ENCODE peak calls at places on chromosomes 13 and 19, in seven cellular contexts. R is body of pancreas; T is CD4-positive, alpha-beta T cell; F is ascending aorta; S is AG09309; J is adrenal gland; H is BE2C. G is an unnamed sample.

GRCh38 chr13:104460553-104460952 is 1394.3 kb upstream of the SLC10A2 start:
- DNase-seq in R (no peak), T (no peak), F (no peak), S (no peak), J (no peak), H (no peak), G (no peak)

GRCh38 chr13:110390572-110390971 is 83.5 kb downstream of the COL4A2 start:
- DNase-seq in R (no peak), T (no peak), F (no peak), S (no peak), J (no peak), H (no peak), G (no peak)

GRCh38 chr13:113883921-113884804 is 20.3 kb upstream of the GAS6 start:
- DNase-seq in R (no peak), T (no peak), F (no peak), S (no peak), J (no peak), H (no peak), G (no peak)

GRCh38 chr13:113915012-113915763 is 51.3 kb upstream of the GAS6 start:
- DNase-seq in R (no peak), T (no peak), F (peak), S (no peak), J (no peak), H (no peak), G (no peak)

GRCh38 chr13:99660101-99660500 is 158.8 kb downstream of the TM9SF2 start:
- DNase-seq in R (no peak), T (no peak), F (no peak), S (no peak), J (no peak), H (no peak), G (no peak)

GRCh38 chr13:41694902-41695301 is 237.6 kb downstream of the RGCC start:
- DNase-seq in R (peak), T (no peak), F (peak), S (peak), J (peak), H (no peak), G (no peak)

GRCh38 chr13:39499580-39499979 is 103.4 kb downstream of the LHFPL6 start:
- DNase-seq in R (no peak), T (no peak), F (no peak), S (no peak), J (no peak), H (no peak), G (no peak)

GRCh38 chr19:34502582-34503545 is 21.3 kb downstream of the WTIP start:
- DNase-seq in R (no peak), T (no peak), F (peak), S (no peak), J (no peak), H (no peak), G (no peak)

GRCh38 chr13:91576590-91576989 is 178.2 kb downstream of the GPC5 start:
- DNase-seq in R (no peak), T (no peak), F (no peak), S (no peak), J (no peak), H (peak), G (no peak)

GRCh38 chr19:801861-802496 is 4.7 kb downstream of the PTBP1 start:
- DNase-seq in R (no peak), T (no peak), F (no peak), S (no peak), J (peak), H (no peak), G (no peak)

GRCh38 chr13:100235311-100235901 is 146.5 kb downstream of the PCCA start:
- DNase-seq in R (no peak), T (no peak), F (no peak), S (peak), J (no peak), H (peak), G (no peak)

GRCh38 chr19:16359964-16360363 is 35.3 kb downstream of the KLF2 start:
- DNase-seq in R (no peak), T (no peak), F (no peak), S (no peak), J (no peak), H (no peak), G (no peak)

GRCh38 chr13:49071341-49071937 is 95.7 kb downstream of the FNDC3A start:
- DNase-seq in R (no peak), T (no peak), F (no peak), S (no peak), J (no peak), H (no peak), G (no peak)

GRCh38 chr13:100506154-100506553 is 82.4 kb downstream of the GGACT start:
- DNase-seq in R (no peak), T (no peak), F (no peak), S (no peak), J (no peak), H (no peak), G (no peak)

GRCh38 chr19:46466536-46467199 is 4.7 kb downstream of the PNMA8A start:
- DNase-seq in R (no peak), T (no peak), F (peak), S (no peak), J (peak), H (no peak), G (no peak)

GRCh38 chr19:35009424-35010415 is 9.6 kb downstream of the GRAMD1A start:
- DNase-seq in R (no peak), T (no peak), F (no peak), S (no peak), J (no peak), H (no peak), G (no peak)

GRCh38 chr19:16380943-16381755 is 56.5 kb downstream of the KLF2 start:
- DNase-seq in R (peak), T (no peak), F (no peak), S (no peak), J (no peak), H (no peak), G (no peak)

GRCh38 chr13:99464441-99464949 is 36.8 kb upstream of the TM9SF2 start:
- DNase-seq in R (no peak), T (no peak), F (no peak), S (peak), J (no peak), H (no peak), G (no peak)

GRCh38 chr13:71906438-71906837 is 39.4 kb upstream of the DACH1 start:
- DNase-seq in R (no peak), T (no peak), F (no peak), S (no peak), J (no peak), H (no peak), G (no peak)

DNA sequence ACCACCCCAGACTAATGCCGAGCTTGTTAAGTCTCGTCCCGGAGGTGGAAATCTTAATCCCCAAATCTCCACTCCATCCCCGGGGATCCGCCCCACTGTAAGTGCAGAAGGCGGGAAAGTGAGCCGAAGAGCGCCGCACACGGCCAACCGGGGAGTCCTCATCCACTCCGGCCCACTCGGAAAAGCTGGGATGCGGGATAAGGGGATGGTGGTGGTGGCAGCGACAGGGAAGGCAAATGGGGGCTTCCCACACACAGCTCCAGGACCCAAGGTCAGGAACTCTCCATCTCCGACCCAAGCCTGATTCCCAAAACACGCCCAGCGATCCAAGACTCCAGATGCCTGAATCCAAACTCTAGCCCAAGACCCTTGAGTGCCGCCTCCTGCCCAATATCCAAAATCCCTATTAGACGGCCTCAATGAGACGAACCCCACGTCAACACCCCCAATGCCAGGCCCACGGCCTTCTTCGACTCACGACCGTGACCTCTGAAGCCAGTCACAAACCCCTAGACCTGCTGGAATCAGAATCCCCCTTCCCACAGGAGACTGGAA is 481 bp downstream of the FBL start:
- DNase-seq in R (no peak), T (no peak), F (no peak), S (no peak), J (no peak), H (peak), G (no peak)
- TF ChIP-seq CTCF in R (no peak), T (no peak), F (no peak), S (no peak), J (no peak), H (no peak), G (no peak)

DNA sequence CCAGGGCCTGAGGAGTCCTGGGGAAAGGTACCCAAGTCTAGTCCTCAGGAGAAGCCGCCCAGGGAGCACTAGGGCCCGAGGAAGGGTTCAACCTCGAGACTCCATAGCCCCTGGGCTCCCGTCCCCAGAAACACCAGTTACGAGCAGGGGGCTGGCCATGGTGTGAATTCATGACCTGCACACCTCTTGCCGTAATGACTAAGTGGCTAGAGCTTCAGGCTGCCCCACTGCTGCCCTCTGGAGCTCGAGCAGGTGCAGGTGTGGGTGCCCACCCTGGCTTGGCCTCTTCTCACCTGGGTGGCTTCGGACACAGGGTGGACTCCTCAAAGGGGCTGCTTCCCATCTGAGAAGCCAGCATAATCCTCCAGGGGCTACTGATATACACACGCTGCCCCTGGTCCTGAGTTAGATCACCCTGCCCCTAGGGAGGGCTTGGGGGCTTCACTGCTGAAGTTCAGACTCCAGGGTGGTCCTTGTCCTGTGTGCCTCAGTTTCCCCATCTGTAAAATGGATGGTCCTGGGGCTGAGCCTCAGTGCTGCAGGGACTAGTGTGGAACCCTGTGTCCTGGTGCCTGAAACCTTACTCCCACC is 13.6 kb downstream of the SPC24 start:
- DNase-seq in R (peak), T (no peak), F (no peak), S (no peak), J (no peak), H (no peak), G (no peak)
- TF ChIP-seq CTCF in R (no peak), T (no peak), F (no peak), S (no peak), J (no peak), H (peak), G (no peak)

GRCh38 chr13:107203146-107203847 is 635.4 kb upstream of the ARGLU1 start:
- DNase-seq in R (no peak), T (no peak), F (no peak), S (no peak), J (no peak), H (peak), G (no peak)
- TF ChIP-seq CTCF in R (no peak), T (no peak), F (no peak), S (peak), J (no peak), H (peak), G (no peak)

DNA sequence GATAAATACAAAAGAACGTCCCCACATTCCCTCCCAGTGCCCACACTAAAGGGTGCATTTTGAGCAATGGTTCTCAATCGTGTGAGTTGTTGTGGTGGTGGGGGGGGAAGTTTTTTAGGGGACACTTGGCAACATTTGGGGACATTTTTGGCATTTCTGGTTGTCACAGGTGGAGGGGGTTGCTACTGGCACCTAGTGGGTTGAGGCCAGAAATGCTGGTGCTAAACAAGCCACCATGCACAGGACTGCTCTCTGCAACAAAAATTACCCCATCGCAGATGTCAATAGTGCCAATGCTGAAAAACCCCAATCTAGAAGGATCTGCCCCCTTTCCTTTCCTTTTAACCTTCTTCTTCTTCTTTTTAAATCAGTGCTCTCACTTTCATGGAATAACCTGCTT is 453.3 kb downstream of the TSHZ3 start:
- DNase-seq in R (no peak), T (no peak), F (no peak), S (no peak), J (no peak), H (no peak), G (no peak)
- TF ChIP-seq CTCF in R (no peak), T (no peak), F (no peak), S (no peak), J (no peak), H (no peak), G (no peak)

DNA sequence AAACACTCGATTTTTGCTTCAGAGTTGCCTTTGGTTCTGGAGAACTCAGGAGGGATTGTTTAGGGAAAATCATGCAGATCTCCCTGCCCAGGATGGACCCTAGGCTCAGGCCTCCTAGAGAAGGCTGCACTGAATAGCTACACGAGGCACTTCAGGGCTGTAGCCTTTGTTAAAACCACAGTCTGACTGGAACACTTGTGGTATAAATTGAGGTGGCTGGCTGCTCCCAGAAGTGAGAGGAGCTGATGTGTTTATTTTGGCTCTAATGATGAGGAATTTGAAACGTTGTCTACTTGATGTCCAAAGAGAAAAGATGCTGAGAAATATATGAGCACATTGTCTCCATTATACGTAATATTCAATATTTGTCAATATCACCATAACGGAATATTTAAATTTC is 762.1 kb upstream of the ARGLU1 start:
- DNase-seq in R (no peak), T (no peak), F (no peak), S (no peak), J (no peak), H (no peak), G (no peak)
- TF ChIP-seq CTCF in R (no peak), T (no peak), F (no peak), S (no peak), J (no peak), H (no peak), G (no peak)

GRCh38 chr19:10074153-10074552 is 12.0 kb upstream of the SHFL start:
- DNase-seq in R (no peak), T (peak), F (no peak), S (no peak), J (no peak), H (peak), G (no peak)
- TF ChIP-seq CTCF in R (no peak), T (peak), F (no peak), S (peak), J (peak), H (peak), G (peak)

GRCh38 chr19:58578430-58578925 is 5.3 kb upstream of the MZF1 start:
- DNase-seq in R (no peak), T (no peak), F (peak), S (no peak), J (peak), H (no peak), G (peak)

GRCh38 chr19:58577581-58578429 is 4.7 kb upstream of the MZF1 start:
- DNase-seq in R (no peak), T (no peak), F (peak), S (no peak), J (peak), H (no peak), G (peak)

GRCh38 chr19:58572818-58573657 is at the start of gene MZF1:
- DNase-seq in R (peak), T (peak), F (peak), S (peak), J (peak), H (peak), G (peak)

GRCh38 chr19:58573658-58574164 is 576 bp upstream of the MZF1 start:
- DNase-seq in R (no peak), T (no peak), F (no peak), S (no peak), J (no peak), H (no peak), G (no peak)

GRCh38 chr19:58575183-58576041 is 2.3 kb upstream of the MZF1 start:
- DNase-seq in R (peak), T (peak), F (peak), S (peak), J (peak), H (peak), G (peak)
- TF ChIP-seq CTCF in R (no peak), T (no peak), F (no peak), S (no peak), J (peak), H (no peak), G (no peak)

GRCh38 chr19:58349590-58349989 is 3.7 kb downstream of the A1BG start:
- DNase-seq in R (no peak), T (no peak), F (no peak), S (no peak), J (no peak), H (no peak), G (no peak)

GRCh38 chr19:58350001-58350801 is 3.1 kb downstream of the A1BG start:
- DNase-seq in R (no peak), T (no peak), F (no peak), S (no peak), J (no peak), H (no peak), G (no peak)

GRCh38 chr19:58351558-58351878 is 1.8 kb downstream of the A1BG start:
- DNase-seq in R (no peak), T (no peak), F (no peak), S (no peak), J (no peak), H (no peak), G (no peak)

GRCh38 chr19:58351996-58352755 is 1.1 kb downstream of the A1BG start:
- DNase-seq in R (no peak), T (no peak), F (no peak), S (no peak), J (no peak), H (no peak), G (no peak)

GRCh38 chr19:58350871-58351557 is 2.3 kb downstream of the A1BG start:
- DNase-seq in R (no peak), T (no peak), F (no peak), S (no peak), J (no peak), H (no peak), G (no peak)
- TF ChIP-seq CTCF in R (no peak), T (no peak), F (no peak), S (no peak), J (no peak), H (no peak), G (no peak)

GRCh38 chr13:25777509-25777908 is 274.3 kb downstream of the SHISA2 start:
- DNase-seq in R (no peak), T (no peak), F (no peak), S (no peak), J (no peak), H (no peak), G (no peak)

GRCh38 chr13:25775986-25776385 is 275.8 kb downstream of the SHISA2 start:
- DNase-seq in R (no peak), T (no peak), F (no peak), S (no peak), J (no peak), H (no peak), G (no peak)

GRCh38 chr13:25776722-25777121 is 275.1 kb downstream of the SHISA2 start:
- DNase-seq in R (no peak), T (no peak), F (no peak), S (no peak), J (no peak), H (no peak), G (no peak)

GRCh38 chr13:25778808-25779207 is 273.0 kb downstream of the SHISA2 start:
- DNase-seq in R (no peak), T (no peak), F (no peak), S (no peak), J (no peak), H (no peak), G (no peak)

GRCh38 chr13:25778302-25778701 is 273.5 kb downstream of the SHISA2 start:
- DNase-seq in R (no peak), T (no peak), F (no peak), S (no peak), J (no peak), H (no peak), G (no peak)
- TF ChIP-seq CTCF in R (no peak), T (no peak), F (no peak), S (no peak), J (no peak), H (no peak), G (no peak)

GRCh38 chr19:3520166-3521103 is 14.3 kb downstream of the FZR1 start:
- DNase-seq in R (no peak), T (no peak), F (peak), S (no peak), J (no peak), H (peak), G (no peak)
- TF ChIP-seq CTCF in R (no peak), T (no peak), F (no peak), S (no peak), J (no peak), H (peak), G (no peak)

G was measured in natural killer cell.